ENCODE peak calls at places on chromosomes 5 and 9, in seven cellular contexts. R, G, C, K, L, U and M are unnamed samples.

GRCh38 chr9:77018058-77019009 is 1.1 kb upstream of the FOXB2 start:
- DNase-seq in U (no peak), C (peak; percentile 62), L (no peak), K (no peak), G (no peak), R (no peak), M (no peak)

GRCh38 chr9:122134822-122135528 is 24.6 kb downstream of the NDUFA8 start:
- DNase-seq in K (no peak), C (peak; percentile 81), G (no peak), U (no peak), R (no peak), L (peak; percentile 58), M (no peak)

GRCh38 chr5:67350600-67351315 is 154.2 kb upstream of the CD180 start:
- DNase-seq in U (no peak), G (no peak), L (peak; percentile 54), C (no peak), R (no peak), K (no peak), M (no peak)

GRCh38 chr9:100426532-100427365 is at the start of gene MSANTD3:
- DNase-seq in U (peak; percentile 37), L (peak; percentile 77), K (peak; percentile 68), R (peak; percentile 53), C (peak; percentile 90), G (peak; percentile 31), M (peak; percentile 67)

GRCh38 chr9:102360846-102361245 is 622.4 kb upstream of the GRIN3A start:
- DNase-seq in C (no peak), K (no peak), U (no peak), R (no peak), G (no peak), L (no peak), M (no peak)

GRCh38 chr9:21465859-21466518 is 16.1 kb downstream of the IFNE start:
- DNase-seq in K (peak; percentile 66), L (no peak), C (no peak), G (no peak), R (no peak), U (no peak), M (peak; percentile 57)

GRCh38 chr5:90221947-90222346 is 187.6 kb downstream of the CETN3 start:
- DNase-seq in U (no peak), C (no peak), R (no peak), G (no peak), K (no peak), L (no peak), M (no peak)

GRCh38 chr9:94631599-94631998 is 7.7 kb downstream of the FBP1 start:
- DNase-seq in L (no peak), G (no peak), U (no peak), C (no peak), K (no peak), R (no peak), M (no peak)

GRCh38 chr9:71975833-71976232 is 64.4 kb downstream of the C9orf85 start:
- DNase-seq in R (no peak), C (no peak), U (no peak), L (no peak), G (no peak), K (no peak), M (no peak)

GRCh38 chr5:39502704-39503103 is 77.9 kb upstream of the DAB2 start:
- DNase-seq in G (no peak), K (no peak), C (no peak), L (no peak), R (no peak), U (no peak), M (no peak)

GRCh38 chr9:93599571-93600403 is 23.4 kb downstream of the PHF2 start:
- DNase-seq in U (no peak), C (peak; percentile 56), L (no peak), K (no peak), R (no peak), G (no peak), M (no peak)

GRCh38 chr5:170572453-170572852 is 68.6 kb downstream of the KCNIP1 start:
- DNase-seq in R (peak; percentile 74), L (no peak), U (no peak), C (no peak), K (no peak), G (no peak), M (no peak)

GRCh38 chr9:128098936-128099931 is 28.3 kb downstream of the PTGES2 start:
- DNase-seq in U (peak; percentile 90), K (peak; percentile 50), G (no peak), C (no peak), R (no peak), L (no peak), M (no peak)

GRCh38 chr5:80711938-80712337 is 57.2 kb upstream of the DHFR start:
- DNase-seq in R (no peak), C (peak; percentile 84), G (no peak), U (no peak), K (no peak), L (no peak), M (peak; percentile 28)

GRCh38 chr5:91938441-91938840 is 555.3 kb upstream of the ARRDC3 start:
- DNase-seq in R (no peak), U (no peak), G (no peak), L (no peak), K (no peak), C (no peak), M (no peak)

GRCh38 chr5:43973318-43973717 is 370.3 kb downstream of the NNT start:
- DNase-seq in K (no peak), L (no peak), U (no peak), G (no peak), C (no peak), R (no peak), M (no peak)

GRCh38 chr5:170387775-170388174 is 1.4 kb downstream of the KCNMB1 start:
- DNase-seq in L (no peak), R (no peak), U (no peak), G (no peak), K (no peak), C (peak; percentile 57), M (no peak)

GRCh38 chr5:68257207-68257606 is 41.7 kb downstream of the PIK3R1 start:
- DNase-seq in L (no peak), G (no peak), R (no peak), C (no peak), U (no peak), K (no peak), M (no peak)

GRCh38 chr5:77305921-77306320 is 95.4 kb downstream of the PDE8B start:
- DNase-seq in G (no peak), C (no peak), K (no peak), R (no peak), L (peak; percentile 79), U (peak; percentile 68), M (no peak)

GRCh38 chr9:83501552-83501951 is 36.6 kb downstream of the FRMD3 start:
- DNase-seq in C (no peak), R (no peak), L (no peak), K (no peak), G (no peak), U (no peak), M (no peak)

GRCh38 chr9:3880851-3881250 is 355.1 kb upstream of the RFX3 start:
- DNase-seq in R (peak; percentile 47), L (no peak), G (no peak), U (peak; percentile 95), K (no peak), C (no peak), M (no peak)

GRCh38 chr9:123940721-123941534 is 11.0 kb upstream of the DENND1A start:
- DNase-seq in L (no peak), U (no peak), G (no peak), R (no peak), C (no peak), K (no peak), M (no peak)

GRCh38 chr5:108661590-108662219 is 86.0 kb upstream of the FER start:
- DNase-seq in C (no peak), K (peak; percentile 15), L (no peak), R (no peak), G (no peak), U (no peak), M (peak; percentile 43)

GRCh38 chr5:173834070-173834771 is 53.9 kb upstream of the CPEB4 start:
- DNase-seq in R (no peak), K (no peak), G (no peak), U (no peak), C (no peak), L (no peak), M (no peak)

GRCh38 chr5:176618783-176619182 is 8.8 kb upstream of the GPRIN1 start:
- DNase-seq in C (no peak), U (no peak), G (no peak), L (no peak), R (no peak), K (no peak), M (no peak)

GRCh38 chr5:117103703-117104102 is 529.1 kb upstream of the SEMA6A start:
- DNase-seq in G (no peak), U (no peak), R (no peak), L (no peak), C (peak; percentile 90), K (no peak), M (no peak)

GRCh38 chr5:115431116-115431515 is 113.5 kb downstream of the FEM1C start:
- DNase-seq in U (no peak), K (no peak), L (no peak), G (no peak), R (no peak), C (no peak), M (no peak)

GRCh38 chr5:133749331-133749985 is 137.1 kb upstream of the FSTL4 start:
- DNase-seq in L (no peak), R (no peak), U (no peak), C (peak; percentile 38), G (no peak), K (no peak), M (no peak)

GRCh38 chr5:84724683-84725082 is 340.0 kb upstream of the EDIL3 start:
- DNase-seq in G (no peak), L (no peak), K (no peak), U (no peak), C (no peak), R (no peak), M (no peak)

GRCh38 chr5:5492087-5492933 is 69.8 kb downstream of the ICE1 start:
- DNase-seq in U (peak; percentile 16), C (no peak), K (peak; percentile 68), L (no peak), G (no peak), R (peak; percentile 38), M (peak; percentile 67)

GRCh38 chr9:108207611-108208051 is 648.2 kb downstream of the ACTL7B start:
- DNase-seq in G (no peak), C (no peak), R (no peak), K (no peak), U (peak; percentile 26), L (no peak), M (no peak)

GRCh38 chr9:113705306-113705937 is 170.7 kb upstream of the ZNF618 start:
- DNase-seq in U (no peak), K (no peak), L (no peak), R (no peak), C (peak; percentile 18), G (no peak), M (no peak)

GRCh38 chr5:171453056-171453725 is 33.7 kb downstream of the FGF18 start:
- DNase-seq in K (no peak), C (no peak), G (no peak), U (no peak), L (no peak), R (no peak), M (no peak)

GRCh38 chr5:68683632-68684035 is 410.2 kb upstream of the SLC30A5 start:
- DNase-seq in K (peak; percentile 78), R (no peak), C (peak; percentile 95), L (no peak), U (peak; percentile 92), G (no peak), M (peak; percentile 16)